ENCODE peak calls at places on chromosomes 16 and 17, in five cellular contexts. R, F, Q, D and N are unnamed samples.

GRCh38 chr17:37088913-37089312 is 140.2 kb downstream of the AATF start:
- DNase-seq in R (no peak), F (no peak), Q (no peak), D (no peak), N (no peak)

GRCh38 chr17:72878975-72879660 is 213.4 kb downstream of the SLC39A11 start:
- DNase-seq in R (no peak), F (no peak), Q (no peak), D (no peak), N (no peak)

GRCh38 chr17:4708436-4708835 is 2.0 kb upstream of the ARRB2 start:
- DNase-seq in R (no peak), F (no peak), Q (peak), D (peak), N (peak)

GRCh38 chr17:52828621-52829020 is 670.1 kb upstream of the CA10 start:
- DNase-seq in R (no peak), F (no peak), Q (no peak), D (no peak), N (no peak)

GRCh38 chr16:3129137-3130131 is 5.4 kb upstream of the ZNF213 start:
- DNase-seq in R (no peak), F (no peak), Q (peak), D (peak), N (peak)

GRCh38 chr16:87950765-87951549 is at the start of gene BANP:
- DNase-seq in R (peak), F (peak), Q (peak), D (peak), N (peak)

GRCh38 chr17:76092526-76093413 is 10.8 kb downstream of the EXOC7 start:
- DNase-seq in R (no peak), F (no peak), Q (no peak), D (no peak), N (no peak)

GRCh38 chr17:60557805-60558204 is 31.8 kb upstream of the APPBP2 start:
- DNase-seq in R (no peak), F (no peak), Q (no peak), D (peak), N (no peak)

GRCh38 chr17:64358261-64358788 is 32.3 kb downstream of the PECAM1 start:
- DNase-seq in R (no peak), F (no peak), Q (no peak), D (no peak), N (no peak)

GRCh38 chr16:89601906-89602272 is 11.6 kb upstream of the DPEP1 start:
- DNase-seq in R (no peak), F (no peak), Q (no peak), D (no peak), N (no peak)

GRCh38 chr17:40914456-40914855 is 23.0 kb downstream of the KRT23 start:
- DNase-seq in R (no peak), F (no peak), Q (no peak), D (no peak), N (no peak)

GRCh38 chr17:80944326-80944725 is 47.3 kb upstream of the CHMP6 start:
- DNase-seq in R (no peak), F (no peak), Q (no peak), D (no peak), N (no peak)

GRCh38 chr17:20121359-20122235 is 112.4 kb downstream of the SPECC1 start:
- DNase-seq in R (peak), F (peak), Q (peak), D (peak), N (peak)

GRCh38 chr17:79036609-79037008 is 12.6 kb downstream of the C1QTNF1 start:
- DNase-seq in R (peak), F (no peak), Q (no peak), D (no peak), N (peak)
- TF ChIP-seq KDM1A in R (no peak), F (no peak), Q (no peak), D (no peak), N (no peak)

DNA sequence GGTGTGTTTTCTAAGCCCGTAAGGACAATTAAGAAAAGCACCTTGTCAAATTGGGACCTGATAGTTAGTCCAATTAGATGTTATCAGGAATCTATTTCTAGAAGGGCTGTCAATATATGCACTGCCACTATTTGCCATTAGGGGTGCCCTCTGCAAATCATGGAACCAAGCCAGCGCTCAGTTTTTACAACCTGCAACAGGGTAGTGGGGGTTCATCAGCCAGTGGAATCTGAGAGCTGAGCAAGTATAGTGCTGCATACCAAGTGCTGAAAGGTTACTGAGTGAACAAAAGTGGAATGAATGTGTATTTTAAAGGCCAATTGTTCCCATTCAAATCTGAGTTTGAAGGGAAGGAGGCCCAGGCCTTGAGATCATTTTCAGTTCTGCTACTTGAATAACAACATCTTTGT is 10.4 kb downstream of the PRR11 start:
- DNase-seq in R (peak), F (peak), Q (peak), D (peak), N (peak)
- TF ChIP-seq KDM1A in R (no peak), F (no peak), Q (no peak), D (no peak), N (no peak)

DNA sequence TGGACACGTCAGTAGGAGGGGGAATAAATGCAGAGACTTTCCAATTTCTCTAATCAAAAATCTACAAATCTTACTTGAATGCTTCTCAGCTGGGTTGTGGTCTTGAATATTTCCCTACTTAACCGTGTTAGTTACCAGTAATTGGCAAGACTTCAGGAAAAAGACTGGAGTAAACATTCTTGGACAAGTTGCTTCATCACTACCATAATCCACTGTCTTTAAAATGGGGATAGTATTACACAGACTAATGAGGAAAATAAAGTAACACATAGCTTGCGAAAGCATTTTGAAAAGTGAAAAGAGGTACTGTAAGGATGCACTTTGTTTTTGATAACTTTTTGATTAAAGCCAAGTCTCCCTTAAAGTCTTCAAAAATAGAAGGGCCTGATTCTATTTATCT is 18.4 kb downstream of the MYH1 start:
- DNase-seq in R (no peak), F (no peak), Q (no peak), D (no peak), N (no peak)
- TF ChIP-seq KDM1A in R (no peak), F (no peak), Q (no peak), D (no peak), N (no peak)

GRCh38 chr17:32160526-32160925 is 18.2 kb downstream of the RHOT1 start:
- DNase-seq in R (no peak), F (no peak), Q (no peak), D (no peak), N (no peak)

GRCh38 chr17:32158870-32159585 is 16.7 kb downstream of the RHOT1 start:
- DNase-seq in R (no peak), F (no peak), Q (no peak), D (no peak), N (no peak)

GRCh38 chr17:32161029-32161428 is 18.7 kb downstream of the RHOT1 start:
- DNase-seq in R (no peak), F (no peak), Q (no peak), D (no peak), N (no peak)

GRCh38 chr17:32161506-32162365 is 19.4 kb downstream of the RHOT1 start:
- DNase-seq in R (no peak), F (no peak), Q (no peak), D (no peak), N (no peak)

DNA sequence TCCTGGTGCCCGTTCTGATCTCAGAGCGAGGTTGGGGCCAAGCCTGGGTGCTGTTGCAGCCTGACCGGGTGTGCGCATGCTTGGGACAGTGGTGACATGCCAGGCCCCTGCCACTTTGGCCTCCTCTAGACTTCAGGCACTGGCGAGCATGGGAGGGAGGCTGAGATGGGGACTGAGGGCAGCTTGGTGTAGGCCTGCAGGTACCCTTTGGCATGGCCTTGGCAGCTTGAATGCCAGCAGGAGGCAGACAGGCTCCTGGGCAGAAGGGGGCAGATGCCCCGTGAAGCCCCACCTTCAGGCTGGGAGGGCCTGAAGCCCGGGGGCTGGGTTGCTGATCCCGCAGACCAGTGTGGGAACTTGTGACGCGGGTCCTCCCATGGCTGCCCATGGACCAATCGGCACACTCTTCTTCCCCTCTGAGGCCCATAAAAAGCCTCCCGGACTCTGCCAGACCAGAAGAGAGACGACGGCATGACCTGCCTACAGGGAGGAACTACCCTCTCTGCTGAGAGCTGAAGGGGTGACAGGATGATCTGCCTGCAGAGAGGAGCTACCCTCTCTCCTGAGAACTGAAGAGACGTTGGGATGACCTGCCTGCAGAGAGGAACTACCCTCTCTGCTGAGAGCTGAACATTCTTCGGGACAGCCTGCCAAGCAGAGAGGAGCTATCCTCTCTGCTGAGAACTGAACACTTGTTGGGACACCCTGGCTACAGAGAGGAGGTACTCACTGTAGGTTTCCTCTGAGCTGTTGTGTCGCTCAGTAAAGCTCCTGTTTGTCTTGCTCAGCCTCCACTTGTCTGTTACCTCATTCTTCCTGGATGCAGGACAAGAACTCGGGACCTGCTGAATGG is 17.5 kb downstream of the RHOT1 start:
- DNase-seq in R (no peak), F (no peak), Q (no peak), D (no peak), N (no peak)
- TF ChIP-seq KDM1A in R (no peak), F (no peak), Q (no peak), D (no peak), N (no peak)

DNA sequence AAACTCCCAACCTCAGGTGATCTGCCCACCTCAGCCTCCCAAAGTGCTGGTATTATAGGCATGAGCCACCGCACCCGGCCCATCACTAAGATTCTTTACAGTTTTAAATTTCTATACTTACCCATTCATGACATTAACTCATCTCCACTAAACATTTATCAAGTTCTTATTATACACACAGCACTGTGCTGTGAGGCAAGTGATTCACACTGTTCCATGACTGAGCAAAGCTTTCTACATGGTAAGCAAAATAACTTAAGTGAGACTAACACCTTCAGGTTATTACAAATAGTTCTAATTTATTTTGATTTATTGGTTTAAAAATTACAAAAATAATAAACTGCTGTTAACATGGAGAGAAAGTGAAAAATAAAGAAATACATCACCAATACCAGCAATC is 33.5 kb downstream of the MARVELD3 start:
- DNase-seq in R (no peak), F (no peak), Q (no peak), D (no peak), N (no peak)
- TF ChIP-seq KDM1A in R (no peak), F (no peak), Q (no peak), D (no peak), N (no peak)

GRCh38 chr16:4798456-4798855 is 3.3 kb downstream of the SMIM22 start:
- DNase-seq in R (no peak), F (no peak), Q (no peak), D (no peak), N (no peak)

GRCh38 chr16:4799171-4799855 is 3.1 kb downstream of the ROGDI start:
- DNase-seq in R (no peak), F (no peak), Q (no peak), D (no peak), N (no peak)

GRCh38 chr16:4801962-4802658 is at the start of gene ROGDI:
- DNase-seq in R (peak), F (no peak), Q (peak), D (peak), N (peak)

GRCh38 chr16:4801051-4801961 is 1.1 kb downstream of the ROGDI start:
- DNase-seq in R (no peak), F (no peak), Q (no peak), D (no peak), N (no peak)

GRCh38 chr16:4800290-4801041 is 2.0 kb downstream of the ROGDI start:
- DNase-seq in R (no peak), F (no peak), Q (no peak), D (peak), N (peak)
- TF ChIP-seq KDM1A in R (no peak), F (no peak), Q (no peak), D (no peak), N (no peak)